ENCODE peak calls at places on chromosomes 7 and 10, in five cellular contexts. M is ELF-1, D is NCI-H345, P is brain microvascular endothelial cell, F is H9. K is an unnamed sample.

GRCh38 chr7:104972510-104972909 is 41.5 kb upstream of the KMT2E start:
- DNase-seq in P (peak), M (no peak), D (no peak), F (no peak), K (no peak)

GRCh38 chr7:118057404-118057803 is 126.6 kb upstream of the LSM8 start:
- DNase-seq in P (peak), F (no peak), D (no peak), M (no peak), K (no peak)

GRCh38 chr10:2881720-2882459 is 185.5 kb upstream of the PFKP start:
- DNase-seq in M (no peak), D (no peak), P (no peak), F (no peak), K (no peak)

GRCh38 chr10:74813371-74813770 is 13.0 kb upstream of the KAT6B start:
- DNase-seq in M (peak), D (no peak), P (no peak), F (peak), K (no peak)

GRCh38 chr7:23062452-23062851 is 43.1 kb upstream of the KLHL7 start:
- DNase-seq in M (peak), P (no peak), D (no peak), F (no peak), K (no peak)

GRCh38 chr10:103442031-103442461 is 10.1 kb downstream of the CALHM2 start:
- DNase-seq in F (no peak), D (no peak), M (peak), P (peak), K (no peak)

GRCh38 chr7:80648201-80648600 is 9.8 kb downstream of the CD36 start:
- DNase-seq in F (no peak), D (no peak), P (no peak), M (no peak), K (no peak)

GRCh38 chr7:21412953-21413352 is 14.9 kb upstream of the SP4 start:
- DNase-seq in F (no peak), D (no peak), M (no peak), P (no peak), K (no peak)

GRCh38 chr7:129225206-129225930 is 538 bp downstream of the AHCYL2 start:
- DNase-seq in P (peak), F (peak), D (peak), M (peak), K (peak)

GRCh38 chr7:126768836-126769235 is 483.9 kb downstream of the GRM8 start:
- DNase-seq in M (no peak), F (no peak), P (peak), D (no peak), K (no peak)

GRCh38 chr10:84523509-84523908 is 195.1 kb downstream of the CCSER2 start:
- DNase-seq in F (no peak), M (no peak), D (peak), P (no peak), K (no peak)

GRCh38 chr10:3270597-3270996 is 98.0 kb upstream of the PITRM1 start:
- DNase-seq in P (no peak), M (no peak), D (no peak), F (no peak), K (no peak)

K was measured in COR-L47.